ENCODE peak calls at places on chromosomes 12 and 14, in ten cellular contexts. I, T, Z, G, H, X, Y, A, F and E are unnamed samples.

GRCh38 chr14:34361504-34362011 is 100.5 kb downstream of the SPTSSA start:
- DNase-seq in T (no peak), I (no peak), H (peak; percentile 54), X (no peak), G (no peak), Z (peak; percentile 53), F (no peak), Y (no peak), A (peak; percentile 25), E (no peak)

GRCh38 chr12:66774921-66775320 is 96.0 kb upstream of the GRIP1 start:
- DNase-seq in F (no peak), G (no peak), H (no peak), A (no peak), T (no peak), I (no peak), X (no peak), Y (no peak), Z (no peak), E (no peak)

GRCh38 chr12:96150442-96150841 is 43.7 kb upstream of the ELK3 start:
- DNase-seq in G (no peak), F (no peak), H (no peak), T (no peak), I (no peak), A (no peak), Y (no peak), Z (no peak), X (no peak), E (no peak)

GRCh38 chr12:98373019-98373554 is 142.3 kb upstream of the TMPO start:
- DNase-seq in Z (peak; percentile 73), H (no peak), I (no peak), G (peak; percentile 61), F (no peak), X (no peak), Y (no peak), T (no peak), A (no peak), E (peak; percentile 14)

GRCh38 chr12:44015333-44015941 is 179.6 kb downstream of the TMEM117 start:
- DNase-seq in T (no peak), G (peak; percentile 57), I (no peak), A (no peak), F (no peak), X (no peak), Y (no peak), Z (peak; percentile 71), H (peak; percentile 37), E (no peak)

GRCh38 chr12:121186826-121187225 is 23.1 kb upstream of the P2RX4 start:
- DNase-seq in Y (no peak), A (no peak), T (no peak), F (no peak), I (no peak), Z (no peak), G (no peak), X (no peak), H (no peak), E (no peak)

GRCh38 chr12:132477009-132477702 is 12.8 kb upstream of the FBRSL1 start:
- DNase-seq in H (no peak), X (no peak), I (no peak), T (no peak), G (no peak), A (no peak), F (no peak), Y (no peak), Z (no peak), E (no peak)

GRCh38 chr14:94298130-94298529 is 5.1 kb upstream of the SERPINA10 start:
- DNase-seq in F (no peak), G (no peak), X (no peak), A (no peak), I (no peak), T (no peak), Y (no peak), Z (no peak), H (no peak), E (no peak)

GRCh38 chr12:116393859-116394650 is 116.6 kb upstream of the MED13L start:
- DNase-seq in I (no peak), H (no peak), A (no peak), Z (no peak), F (no peak), T (no peak), X (no peak), G (no peak), Y (no peak), E (no peak)

GRCh38 chr14:56119221-56119967 is 1.2 kb downstream of the PELI2 start:
- DNase-seq in A (peak; percentile 16), G (peak; percentile 16), H (no peak), T (peak; percentile 55), Z (peak; percentile 54), I (no peak), X (peak; percentile 62), Y (peak; percentile 46), F (no peak), E (peak; percentile 65)
- H3K4me3 ChIP-seq in A (peak overlapping the region; percentile 91), G (peak overlapping the region; percentile 85), H (peak overlapping the region; percentile 53), T (peak overlapping the region; percentile 82), Z (peak overlapping the region; percentile 80), I (peak overlapping the region; percentile 79), X (peak overlapping the region; percentile 85), Y (peak overlapping the region; percentile 89), F (peak overlapping the region; percentile 49), E (peak overlapping the region; percentile 96)

DNA sequence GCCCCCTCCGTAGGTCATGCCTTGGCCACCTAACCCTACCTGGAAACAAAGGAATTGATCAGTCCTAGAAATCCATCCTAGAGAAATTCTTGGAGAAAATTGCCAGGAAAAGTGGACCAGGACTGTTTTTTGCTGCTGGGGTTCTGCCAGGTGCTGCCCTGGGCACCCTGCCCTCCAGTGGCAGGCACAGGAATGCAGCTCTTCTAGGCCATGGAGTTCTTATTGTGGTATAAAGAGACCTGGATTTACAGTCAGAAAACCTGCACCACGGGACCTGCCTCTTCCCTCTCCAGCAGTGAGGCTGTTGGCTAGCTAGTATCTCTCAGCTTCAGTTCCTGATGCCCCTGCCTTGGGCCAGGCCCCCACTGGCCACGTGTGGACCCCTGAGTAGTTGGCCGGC is 59.7 kb downstream of the SLC24A4 start:
- DNase-seq in Y (no peak), T (no peak), A (no peak), X (no peak), H (peak; percentile 17), F (no peak), G (peak; percentile 40), I (no peak), Z (peak; percentile 8), E (peak; percentile 39)
- H3K4me3 ChIP-seq in Y (no peak overlapping the region), T (no peak overlapping the region), A (no peak overlapping the region), X (no peak overlapping the region), H (no peak overlapping the region), F (no peak overlapping the region), G (no peak overlapping the region), I (no peak overlapping the region), Z (no peak overlapping the region), E (no peak overlapping the region)

GRCh38 chr12:32756476-32757158 is 920 bp upstream of the YARS2 start:
- DNase-seq in X (no peak), Y (no peak), Z (no peak), T (no peak), G (no peak), A (no peak), I (no peak), H (no peak), F (no peak), E (no peak)
- H3K4me3 ChIP-seq in X (peak overlapping the region; percentile 76), Y (peak overlapping the region; percentile 79), Z (no peak overlapping the region), T (peak overlapping the region; percentile 71), G (peak overlapping the region; percentile 70), A (peak overlapping the region; percentile 87), I (no peak overlapping the region), H (peak overlapping the region; percentile 96), F (no peak overlapping the region), E (no peak overlapping the region)

GRCh38 chr12:51907083-51907863 is at the start of gene ACVRL1:
- DNase-seq in T (peak; percentile 71), F (peak; percentile 19), I (peak; percentile 10), X (no peak), G (no peak), Z (no peak), A (no peak), H (no peak), Y (no peak), E (no peak)
- H3K4me3 ChIP-seq in T (peak within 1 kb of the TSS; percentile 77), F (no peak within 1 kb of the TSS), I (peak within 1 kb of the TSS; percentile 37), X (peak within 1 kb of the TSS; percentile 51), G (no peak within 1 kb of the TSS), Z (peak within 1 kb of the TSS; percentile 55), A (peak within 1 kb of the TSS; percentile 30), H (no peak within 1 kb of the TSS), Y (peak within 1 kb of the TSS; percentile 47), E (peak within 1 kb of the TSS; percentile 17)

DNA sequence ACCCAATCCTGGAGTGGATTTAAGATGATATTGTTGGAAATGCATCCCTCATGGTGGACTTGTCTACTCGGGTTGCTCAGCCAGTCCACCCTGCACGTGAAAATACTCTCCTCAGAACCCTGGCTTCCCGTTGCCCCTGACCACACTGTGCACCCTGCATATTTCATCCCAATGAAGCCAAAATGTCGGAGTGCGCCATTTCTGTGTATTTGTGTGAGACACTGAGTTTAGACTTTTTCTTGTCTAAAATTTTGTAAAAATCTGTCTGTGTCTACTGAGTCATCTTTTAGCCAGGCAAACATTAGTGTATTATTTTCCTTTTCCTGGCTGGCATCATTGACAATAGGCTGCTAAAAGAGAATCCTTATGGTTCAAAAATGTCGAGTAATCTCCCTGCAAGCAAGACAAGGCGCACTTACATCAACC is 485 bp upstream of the PNMA1 start:
- DNase-seq in F (no peak), A (no peak), Z (peak; percentile 47), H (no peak), I (no peak), T (no peak), G (no peak), Y (no peak), X (no peak), E (no peak)
- H3K4me3 ChIP-seq in F (peak overlapping the region; percentile 94), A (no peak overlapping the region), Z (peak overlapping the region; percentile 86), H (peak overlapping the region; percentile 62), I (no peak overlapping the region), T (peak overlapping the region; percentile 94), G (peak overlapping the region; percentile 73), Y (peak overlapping the region; percentile 83), X (peak overlapping the region; percentile 75), E (no peak overlapping the region)

GRCh38 chr14:23316300-23316699 is 5.0 kb upstream of the PABPN1 start:
- DNase-seq in T (no peak), F (no peak), A (no peak), G (no peak), X (no peak), H (no peak), Y (no peak), Z (no peak), I (no peak), E (no peak)
- H3K4me3 ChIP-seq in T (no peak overlapping the region), F (no peak overlapping the region), A (no peak overlapping the region), G (no peak overlapping the region), X (no peak overlapping the region), H (no peak overlapping the region), Y (no peak overlapping the region), Z (no peak overlapping the region), I (no peak overlapping the region), E (no peak overlapping the region)